ENCODE peak calls at places on chromosomes 11 and 22, in six cellular contexts. X is CD4-positive, alpha-beta memory T cell; F is breast epithelium; P is lower lobe of right lung; L is left ventricle myocardium inferior; N is iPS DF 6.9. U is an unnamed sample. For H3K4me1, the result is how much of the 10 kb centered on the place peaks cover.

GRCh38 chr22:32475428-32476010 is 908 bp downstream of the FBXO7 start:
- DNase-seq in X (no peak), F (peak), P (peak), L (peak), N (no peak), U (peak)

GRCh38 chr11:17531071-17531817 is 13.0 kb downstream of the USH1C start:
- DNase-seq in X (no peak), F (no peak), P (no peak), L (no peak), N (no peak), U (no peak)

GRCh38 chr11:121250843-121251242 is 41.7 kb upstream of the SC5D start:
- DNase-seq in X (no peak), F (no peak), P (no peak), L (no peak), N (no peak), U (no peak)

GRCh38 chr11:121035169-121035755 is 11.4 kb downstream of the TBCEL start:
- DNase-seq in X (no peak), F (no peak), P (no peak), L (no peak), N (no peak), U (no peak)

GRCh38 chr11:34150494-34151151 is 45.2 kb downstream of the NAT10 start:
- DNase-seq in X (no peak), F (no peak), P (peak), L (no peak), N (no peak), U (no peak)

GRCh38 chr11:128522943-128523518 is 64.3 kb downstream of the ETS1 start:
- DNase-seq in X (peak), F (no peak), P (no peak), L (no peak), N (no peak), U (no peak)

GRCh38 chr11:130125638-130126037 is 33.9 kb upstream of the ST14 start:
- DNase-seq in X (no peak), F (no peak), P (no peak), L (no peak), N (no peak), U (no peak)

GRCh38 chr22:36298601-36299000 is 45.7 kb downstream of the APOL1 start:
- DNase-seq in X (peak), F (no peak), P (no peak), L (no peak), N (no peak), U (no peak)

GRCh38 chr11:45853616-45854219 is 6.4 kb downstream of the CRY2 start:
- DNase-seq in X (no peak), F (no peak), P (no peak), L (peak), N (no peak), U (no peak)

GRCh38 chr22:35629406-35630234 is 12.5 kb upstream of the MB start:
- DNase-seq in X (peak), F (peak), P (peak), L (no peak), N (no peak), U (peak)

GRCh38 chr22:33921576-33922181 is 1.4 kb upstream of the LARGE1 start:
- DNase-seq in X (no peak), F (peak), P (peak), L (peak), N (no peak), U (peak)

GRCh38 chr11:121767433-121767832 is 314.7 kb upstream of the SORL1-AS1 start:
- DNase-seq in X (no peak), F (no peak), P (no peak), L (no peak), N (no peak), U (no peak)

GRCh38 chr11:61967924-61968757 is 707 bp upstream of the FTH1 start:
- DNase-seq in X (peak), F (peak), P (peak), L (peak), N (no peak), U (peak)

GRCh38 chr11:71301046-71301857 is 48.9 kb upstream of the SHANK2 start:
- DNase-seq in X (no peak), F (peak), P (no peak), L (no peak), N (no peak), U (peak)

GRCh38 chr11:91972665-91973266 is 251.9 kb upstream of the FAT3 start:
- DNase-seq in X (no peak), F (peak), P (no peak), L (no peak), N (no peak), U (no peak)

GRCh38 chr22:37079158-37079557 is 27.6 kb downstream of the KCTD17 start:
- DNase-seq in X (no peak), F (no peak), P (no peak), L (no peak), N (no peak), U (no peak)

GRCh38 chr22:32622004-32622761 is 147.6 kb downstream of the FBXO7 start:
- DNase-seq in X (no peak), F (peak), P (no peak), L (peak), N (peak), U (peak)

GRCh38 chr11:69295079-69295994 is 1.4 kb downstream of the MYEOV start:
- DNase-seq in X (peak), F (no peak), P (peak), L (no peak), N (no peak), U (no peak)

DNA sequence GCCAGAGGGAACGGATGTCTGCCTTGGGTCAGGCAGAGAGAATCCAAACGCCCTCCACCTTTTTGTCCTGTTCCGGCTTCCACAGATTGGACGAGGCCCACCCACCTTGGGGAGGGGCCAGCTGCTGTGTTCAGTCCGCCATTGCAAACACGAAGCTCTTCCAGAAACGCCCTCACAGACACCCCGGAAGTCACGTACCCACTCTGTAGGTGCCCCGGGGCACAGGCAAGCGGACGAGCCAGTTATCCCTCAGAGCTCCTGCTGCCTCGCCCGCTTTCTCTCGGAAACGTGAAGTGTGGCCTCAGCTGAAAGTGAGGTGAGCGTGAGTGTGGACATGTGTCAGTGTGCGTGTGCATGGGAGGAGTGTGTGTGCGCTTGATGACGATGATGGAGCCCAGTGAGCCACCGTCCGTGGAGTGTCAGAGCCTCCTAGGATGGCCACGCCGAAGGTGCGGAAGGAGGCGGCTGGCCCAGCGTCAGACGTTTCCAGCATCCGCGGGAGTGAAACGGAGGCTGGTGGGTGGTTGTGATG is 869.2 kb downstream of the TBC1D22A start:
- DNase-seq in X (no peak), F (peak), P (no peak), L (no peak), N (no peak), U (no peak)
- H3K4me3 ChIP-seq in X (no peak), F (peak), P (no peak), L (no peak), N (no peak), U (no peak)

GRCh38 chr11:118771481-118772278 is 19.3 kb downstream of the DDX6 start:
- DNase-seq in X (no peak), F (no peak), P (no peak), L (no peak), N (no peak), U (no peak)
- H3K27ac ChIP-seq in X (no peak), F (no peak), P (no peak), L (peak), N (no peak), U (no peak)

GRCh38 chr11:65611028-65611757 is 2.8 kb downstream of the MAP3K11 start:
- DNase-seq in X (no peak), F (no peak), P (peak), L (peak), N (no peak), U (no peak)

GRCh38 chr11:65612691-65613090 is 1.3 kb downstream of the MAP3K11 start:
- DNase-seq in X (no peak), F (no peak), P (no peak), L (no peak), N (no peak), U (no peak)

GRCh38 chr11:65615229-65615949 is at the start of gene PCNX3:
- DNase-seq in X (peak), F (peak), P (peak), L (peak), N (peak), U (peak)

GRCh38 chr11:65611758-65612603 is 2.0 kb downstream of the MAP3K11 start:
- DNase-seq in X (no peak), F (no peak), P (no peak), L (no peak), N (no peak), U (no peak)

GRCh38 chr11:65613091-65613928 is 711 bp downstream of the MAP3K11 start:
- DNase-seq in X (no peak), F (peak), P (peak), L (no peak), N (no peak), U (peak)
- H3K4me1 ChIP-seq in X (half or more), F (under half), P (half or more), L (half or more), N (under half), U (under half)

GRCh38 chr11:126460417-126461095 is 105.1 kb downstream of the ST3GAL4 start:
- DNase-seq in X (no peak), F (no peak), P (no peak), L (no peak), N (no peak), U (no peak)

GRCh38 chr11:126457817-126458216 is 102.3 kb downstream of the ST3GAL4 start:
- DNase-seq in X (no peak), F (no peak), P (no peak), L (no peak), N (no peak), U (no peak)

GRCh38 chr11:126456089-126456488 is 100.6 kb downstream of the ST3GAL4 start:
- DNase-seq in X (no peak), F (no peak), P (no peak), L (no peak), N (no peak), U (no peak)

GRCh38 chr11:126459691-126460404 is 104.4 kb downstream of the ST3GAL4 start:
- DNase-seq in X (no peak), F (no peak), P (no peak), L (no peak), N (no peak), U (no peak)

GRCh38 chr11:126456783-126457542 is 101.5 kb downstream of the ST3GAL4 start:
- DNase-seq in X (no peak), F (no peak), P (no peak), L (no peak), N (no peak), U (no peak)
- H3K4me3 ChIP-seq in X (no peak), F (no peak), P (no peak), L (no peak), N (no peak), U (no peak)

GRCh38 chr11:3854977-3855807 is at the start of gene STIM1:
- DNase-seq in X (peak), F (peak), P (peak), L (peak), N (peak), U (peak)

GRCh38 chr11:3857628-3858027 is 2.2 kb downstream of the STIM1 start:
- DNase-seq in X (no peak), F (no peak), P (no peak), L (no peak), N (no peak), U (no peak)

GRCh38 chr11:3855808-3856491 is 486 bp downstream of the STIM1 start:
- DNase-seq in X (peak), F (no peak), P (peak), L (peak), N (no peak), U (peak)

GRCh38 chr11:3854660-3854976 is 846 bp upstream of the STIM1 start:
- DNase-seq in X (no peak), F (no peak), P (no peak), L (no peak), N (no peak), U (no peak)

GRCh38 chr11:3856856-3857553 is 1.5 kb downstream of the STIM1 start:
- DNase-seq in X (no peak), F (no peak), P (no peak), L (no peak), N (no peak), U (no peak)
- H3K27ac ChIP-seq in X (peak), F (peak), P (peak), L (no peak), N (no peak), U (peak)

GRCh38 chr11:114086394-114086793 is 26.9 kb downstream of the ZBTB16 start:
- DNase-seq in X (no peak), F (no peak), P (no peak), L (no peak), N (no peak), U (no peak)
- H3K4me1 ChIP-seq in X (under half), F (under half), P (half or more), L (half or more), N (under half), U (under half)

GRCh38 chr22:39244073-39244495 is 698 bp downstream of the PDGFB start:
- DNase-seq in X (no peak), F (no peak), P (no peak), L (no peak), N (no peak), U (no peak)
- H3K4me3 ChIP-seq in X (no peak), F (peak), P (peak), L (peak), N (peak), U (peak)

GRCh38 chr11:12361650-12362049 is 15.7 kb upstream of the PARVA start:
- DNase-seq in X (no peak), F (no peak), P (no peak), L (no peak), N (no peak), U (no peak)

GRCh38 chr11:12359761-12360160 is 17.6 kb upstream of the PARVA start:
- DNase-seq in X (no peak), F (no peak), P (no peak), L (no peak), N (no peak), U (no peak)

GRCh38 chr11:12363373-12363772 is 14.0 kb upstream of the PARVA start:
- DNase-seq in X (no peak), F (no peak), P (no peak), L (no peak), N (no peak), U (no peak)

GRCh38 chr11:12358302-12359188 is 18.8 kb upstream of the PARVA start:
- DNase-seq in X (no peak), F (no peak), P (no peak), L (no peak), N (no peak), U (no peak)

DNA sequence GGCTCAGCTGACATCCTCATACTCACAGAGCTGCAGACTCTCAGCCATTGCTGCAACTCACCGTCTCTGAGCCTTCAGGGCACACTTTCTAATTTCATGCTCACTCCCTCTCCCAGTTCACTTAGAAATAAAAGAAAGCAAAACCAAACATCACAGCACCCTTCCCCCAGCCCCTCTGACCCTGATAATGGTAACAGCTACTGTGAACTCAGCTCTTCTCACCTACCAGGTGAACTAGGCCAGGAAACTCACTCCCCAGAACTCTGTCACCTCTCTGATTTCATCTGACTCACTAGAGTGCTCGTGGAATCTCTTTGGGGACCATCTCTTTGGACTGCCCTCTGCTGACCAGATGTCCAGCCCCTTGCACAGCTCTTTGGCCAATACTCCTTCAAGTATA is 14.5 kb upstream of the PARVA start:
- DNase-seq in X (no peak), F (no peak), P (no peak), L (no peak), N (no peak), U (no peak)
- H3K27ac ChIP-seq in X (no peak), F (no peak), P (no peak), L (no peak), N (no peak), U (no peak)

GRCh38 chr11:126102436-126102894 is 39.8 kb upstream of the CDON start:
- DNase-seq in X (no peak), F (no peak), P (peak), L (peak), N (no peak), U (no peak)
- H3K4me1 ChIP-seq in X (under half), F (under half), P (under half), L (under half), N (under half), U (under half)

GRCh38 chr11:64268687-64269379 is 15.6 kb downstream of the BAD start:
- DNase-seq in X (no peak), F (peak), P (peak), L (peak), N (no peak), U (peak)

GRCh38 chr11:64269380-64270234 is 14.9 kb downstream of the BAD start:
- DNase-seq in X (peak), F (peak), P (peak), L (peak), N (peak), U (peak)

GRCh38 chr11:64267207-64267945 is 16.0 kb downstream of the PLCB3 start:
- DNase-seq in X (no peak), F (peak), P (no peak), L (no peak), N (no peak), U (peak)

GRCh38 chr11:64266339-64266738 is 15.0 kb downstream of the PLCB3 start:
- DNase-seq in X (no peak), F (no peak), P (no peak), L (no peak), N (no peak), U (no peak)

GRCh38 chr11:64268028-64268686 is 16.3 kb downstream of the BAD start:
- DNase-seq in X (no peak), F (peak), P (no peak), L (no peak), N (no peak), U (no peak)
- H3K4me3 ChIP-seq in X (no peak), F (peak), P (peak), L (peak), N (no peak), U (peak)